ENCODE peak calls at places on chromosome 12, in ten cellular contexts. U is upper lobe of left lung, Y is heart left ventricle, K is HCT116, F is GM12878, A is IMR-90, N is K562, I is body of pancreas, T is A549, J is gastrocnemius medialis. P is an unnamed sample.

GRCh38 chr12:12157424-12157823 is 86.7 kb downstream of the BCL2L14 start:
- ATAC-seq in U (no peak), Y (no peak), K (no peak), F (no peak), A (no peak), N (no peak), I (no peak), T (no peak), J (no peak), P (no peak)

GRCh38 chr12:103241184-103241583 is 254.6 kb downstream of the C12orf42 start:
- ATAC-seq in U (no peak), Y (no peak), K (no peak), F (no peak), A (no peak), N (no peak), I (no peak), T (no peak), J (no peak), P (no peak)

GRCh38 chr12:48788522-48788851 is 402 bp downstream of the ADCY6 start:
- ATAC-seq in U (peak; percentile 44), Y (no peak), K (peak; percentile 41), F (peak; percentile 9), A (peak; percentile 57), N (no peak), I (peak; percentile 29), T (peak; percentile 49), J (peak; percentile 43), P (peak; percentile 41)

GRCh38 chr12:49568442-49568776 is 467 bp upstream of the MCRS1 start:
- ATAC-seq in U (no peak), Y (no peak), K (peak; percentile 28), F (peak; percentile 67), A (peak; percentile 35), N (peak; percentile 60), I (no peak), T (peak; percentile 60), J (no peak), P (no peak)

GRCh38 chr12:62075860-62076259 is 184.3 kb upstream of the USP15 start:
- ATAC-seq in U (peak; percentile 36), Y (no peak), K (no peak), F (peak; percentile 76), A (no peak), N (no peak), I (no peak), T (no peak), J (no peak), P (no peak)

GRCh38 chr12:131795064-131795463 is 33.1 kb upstream of the MMP17 start:
- ATAC-seq in U (no peak), Y (no peak), K (peak; percentile 3), F (no peak), A (no peak), N (no peak), I (no peak), T (peak; percentile 13), J (no peak), P (no peak)

GRCh38 chr12:48824112-48824511 is 5.8 kb downstream of the CACNB3 start:
- ATAC-seq in U (no peak), Y (no peak), K (no peak), F (peak; percentile 90), A (no peak), N (peak; percentile 61), I (no peak), T (no peak), J (no peak), P (no peak)

GRCh38 chr12:84046869-84047268 is 865.7 kb downstream of the SLC6A15 start:
- ATAC-seq in U (no peak), Y (no peak), K (no peak), F (no peak), A (no peak), N (no peak), I (no peak), T (no peak), J (no peak), P (no peak)

GRCh38 chr12:3320881-3321509 is 170.0 kb upstream of the PRMT8 start:
- ATAC-seq in U (no peak), Y (peak; percentile 15), K (no peak), F (no peak), A (no peak), N (no peak), I (peak; percentile 28), T (no peak), J (no peak), P (no peak)

GRCh38 chr12:98572010-98572409 is 21.5 kb upstream of the SLC25A3 start:
- ATAC-seq in U (no peak), Y (no peak), K (peak; percentile 88), F (peak; percentile 53), A (no peak), N (peak; percentile 89), I (peak; percentile 30), T (peak; percentile 77), J (no peak), P (no peak)

GRCh38 chr12:91326043-91327027 is 143.7 kb upstream of the DCN start:
- ATAC-seq in U (peak; percentile 72), Y (peak; percentile 65), K (peak; percentile 55), F (peak; percentile 80), A (peak; percentile 70), N (peak; percentile 74), I (no peak), T (peak; percentile 68), J (peak; percentile 36), P (no peak)

GRCh38 chr12:83389237-83389996 is 702.7 kb downstream of the TMTC2 start:
- ATAC-seq in U (peak; percentile 35), Y (no peak), K (peak; percentile 81), F (peak; percentile 69), A (no peak), N (peak; percentile 90), I (peak; percentile 90), T (peak; percentile 77), J (no peak), P (no peak)

GRCh38 chr12:69601962-69602685 is 8.6 kb downstream of the LRRC10 start:
- ATAC-seq in U (no peak), Y (no peak), K (peak; percentile 43), F (peak; percentile 11), A (no peak), N (peak; percentile 47), I (no peak), T (peak; percentile 9), J (no peak), P (no peak)
- TF ChIP-seq POLR2A in U (no peak), Y (no peak), K (no peak), F (no peak), A (peak; percentile 24), N (peak; percentile 65), I (no peak), T (no peak), J (no peak), P (no peak)

DNA sequence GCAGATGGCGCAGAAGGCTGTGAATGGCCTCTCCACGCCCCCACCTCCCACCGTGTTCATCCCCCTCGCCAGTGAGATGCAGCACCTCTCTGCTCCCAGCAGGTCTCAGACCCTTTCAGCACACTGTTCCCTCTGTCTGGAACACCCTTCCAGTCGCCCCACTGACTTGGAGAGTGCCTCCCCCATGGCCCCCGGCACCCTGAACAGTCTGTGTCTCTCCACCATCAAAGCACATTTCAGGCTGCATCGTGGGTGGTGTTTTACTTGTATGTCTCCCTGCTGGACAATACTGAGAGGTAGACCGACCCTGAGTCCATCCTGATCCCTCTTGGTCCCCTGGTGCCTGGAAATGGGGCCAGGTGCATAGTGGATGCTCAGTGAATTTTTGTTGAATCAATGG is 34.9 kb downstream of the CACNA2D4 start:
- ATAC-seq in U (no peak), Y (no peak), K (no peak), F (no peak), A (no peak), N (no peak), I (no peak), T (no peak), J (no peak), P (no peak)
- H3K9me3 ChIP-seq in U (no peaks in the 10 kb centered on the region), Y (no peaks in the 10 kb centered on the region), K (no peaks in the 10 kb centered on the region), F (no peaks in the 10 kb centered on the region), A (no peaks in the 10 kb centered on the region), N (no peaks in the 10 kb centered on the region), I (no peaks in the 10 kb centered on the region), T (no peaks in the 10 kb centered on the region), J (no peaks in the 10 kb centered on the region), P (no peaks in the 10 kb centered on the region)

DNA sequence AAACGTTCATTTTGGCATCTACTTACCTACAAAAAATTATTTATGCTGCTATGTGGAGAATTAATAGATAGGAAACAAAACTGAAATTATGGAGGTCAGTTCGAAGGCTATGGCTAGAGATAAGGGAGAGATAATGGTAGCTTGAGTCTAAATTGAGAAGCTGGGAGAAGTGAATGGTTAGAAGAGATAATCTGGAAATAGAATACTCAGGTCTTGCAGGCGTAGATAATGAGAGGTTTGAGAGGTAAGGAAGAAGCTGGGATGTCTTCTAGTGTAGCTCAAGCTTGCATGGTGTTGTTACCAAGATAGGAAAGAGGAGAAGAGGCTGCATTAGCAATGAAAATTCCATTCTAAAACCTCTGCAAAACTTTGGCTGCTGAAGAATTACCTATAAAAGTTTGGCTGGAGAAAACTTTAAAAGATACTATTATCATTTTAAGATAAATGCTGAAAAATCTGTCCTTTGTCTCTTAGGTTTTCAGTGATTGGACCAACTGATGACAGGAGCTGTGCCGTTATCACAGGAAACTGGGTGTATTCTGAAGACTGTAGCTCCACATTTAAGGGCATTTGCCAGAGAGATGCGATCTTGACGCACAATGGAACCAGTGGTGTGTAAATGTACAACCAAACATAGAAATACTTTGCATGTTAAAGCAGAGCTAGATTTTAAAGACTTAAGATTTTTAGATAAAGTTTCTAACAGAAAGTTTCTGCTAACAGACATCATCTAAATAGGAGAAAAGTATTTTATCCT is 14.1 kb downstream of the KLRF2 start:
- ATAC-seq in U (no peak), Y (no peak), K (no peak), F (no peak), A (no peak), N (peak; percentile 89), I (no peak), T (no peak), J (no peak), P (no peak)
- TF ChIP-seq POLR2A in U (no peak), Y (no peak), K (no peak), F (no peak), A (no peak), N (no peak), I (no peak), T (no peak), J (no peak), P (no peak)

DNA sequence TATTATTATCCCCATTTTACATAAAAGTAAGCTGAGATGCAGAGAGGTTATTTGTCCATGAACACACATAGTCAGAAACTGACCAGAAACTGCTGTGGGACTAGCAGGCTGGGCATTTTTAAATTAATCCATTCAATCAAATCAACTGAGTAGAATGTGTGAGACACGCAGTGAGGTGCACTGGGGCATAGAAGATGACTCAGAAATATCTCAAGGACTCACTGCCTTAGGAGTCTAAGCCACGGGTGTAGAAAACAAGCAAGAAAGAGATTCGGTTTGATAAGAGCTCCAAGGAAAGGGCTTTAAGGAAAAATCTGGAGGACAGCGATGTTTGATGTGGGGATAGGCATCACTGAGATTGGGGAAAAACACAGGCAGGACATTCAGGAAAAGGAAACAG is 127.8 kb downstream of the ANO2 start:
- ATAC-seq in U (no peak), Y (no peak), K (no peak), F (no peak), A (no peak), N (no peak), I (no peak), T (no peak), J (no peak), P (no peak)
- H3K9me3 ChIP-seq in U (peaks cover 15% of the 10 kb centered on the region), Y (no peaks in the 10 kb centered on the region), K (no peaks in the 10 kb centered on the region), F (no peaks in the 10 kb centered on the region), A (no peaks in the 10 kb centered on the region), N (no peaks in the 10 kb centered on the region), I (no peaks in the 10 kb centered on the region), T (no peaks in the 10 kb centered on the region), J (no peaks in the 10 kb centered on the region), P (no peaks in the 10 kb centered on the region)

GRCh38 chr12:57027011-57027804 is 10.9 kb upstream of the TAC3 start:
- ATAC-seq in U (no peak), Y (no peak), K (no peak), F (no peak), A (no peak), N (peak; percentile 80), I (no peak), T (peak; percentile 13), J (no peak), P (no peak)
- TF ChIP-seq POLR2A in U (no peak), Y (no peak), K (no peak), F (no peak), A (no peak), N (no peak), I (no peak), T (no peak), J (no peak), P (no peak)